ENCODE peak calls at places on chromosomes 2 and 18, in four cellular contexts. One of them, this sample, is unnamed.

GRCh38 chr2:148538375-148538774 is 106.2 kb upstream of the EPC2 start:
- DNase-seq in activated CD4-positive, alpha-beta T cell treated with anti-CD3 and anti-CD28 coated beads, Interleukin-2, amount 10 ng/mL, durations not matched to agents 7 days and 5 days: no peak
- DNase-seq in H4: no peak
- DNase-seq in neural progenitor cell: no peak
- DNase-seq in this sample: no peak

GRCh38 chr2:134372141-134372540 is 118.3 kb downstream of the MGAT5 start:
- DNase-seq in H4: no peak
- DNase-seq in neural progenitor cell: no peak
- DNase-seq in activated CD4-positive, alpha-beta T cell treated with anti-CD3 and anti-CD28 coated beads, Interleukin-2, amount 10 ng/mL, durations not matched to agents 7 days and 5 days: no peak
- DNase-seq in this sample: no peak

GRCh38 chr18:78319934-78320333 is 659.7 kb upstream of the SALL3 start:
- DNase-seq in neural progenitor cell: no peak
- DNase-seq in activated CD4-positive, alpha-beta T cell treated with anti-CD3 and anti-CD28 coated beads, Interleukin-2, amount 10 ng/mL, durations not matched to agents 7 days and 5 days: no peak
- DNase-seq in H4: no peak
- DNase-seq in this sample: no peak

GRCh38 chr2:229195346-229195947 is 75.6 kb downstream of the PID1 start:
- DNase-seq in neural progenitor cell: no peak
- DNase-seq in H4: no peak
- DNase-seq in activated CD4-positive, alpha-beta T cell treated with anti-CD3 and anti-CD28 coated beads, Interleukin-2, amount 10 ng/mL, durations not matched to agents 7 days and 5 days: no peak
- DNase-seq in this sample: no peak

GRCh38 chr2:99420751-99421299 is 69.0 kb downstream of the REV1 start:
- DNase-seq in H4: no peak
- DNase-seq in neural progenitor cell: no peak
- DNase-seq in activated CD4-positive, alpha-beta T cell treated with anti-CD3 and anti-CD28 coated beads, Interleukin-2, amount 10 ng/mL, durations not matched to agents 7 days and 5 days: no peak
- DNase-seq in this sample: no peak

GRCh38 chr2:227295806-227296205 is 29.2 kb upstream of the MFF start:
- DNase-seq in neural progenitor cell: no peak
- DNase-seq in H4: no peak
- DNase-seq in activated CD4-positive, alpha-beta T cell treated with anti-CD3 and anti-CD28 coated beads, Interleukin-2, amount 10 ng/mL, durations not matched to agents 7 days and 5 days: no peak
- DNase-seq in this sample: no peak

GRCh38 chr2:28610583-28611201 is 114.8 kb downstream of the PLB1 start:
- DNase-seq in neural progenitor cell: no peak
- DNase-seq in activated CD4-positive, alpha-beta T cell treated with anti-CD3 and anti-CD28 coated beads, Interleukin-2, amount 10 ng/mL, durations not matched to agents 7 days and 5 days: no peak
- DNase-seq in H4: peak
- DNase-seq in this sample: no peak

GRCh38 chr18:23828426-23828825 is 139.2 kb downstream of the LAMA3 start:
- DNase-seq in H4: peak
- DNase-seq in neural progenitor cell: no peak
- DNase-seq in activated CD4-positive, alpha-beta T cell treated with anti-CD3 and anti-CD28 coated beads, Interleukin-2, amount 10 ng/mL, durations not matched to agents 7 days and 5 days: peak
- DNase-seq in this sample: no peak

GRCh38 chr2:240438810-240439697 is 3.6 kb downstream of the GPC1 start:
- DNase-seq in activated CD4-positive, alpha-beta T cell treated with anti-CD3 and anti-CD28 coated beads, Interleukin-2, amount 10 ng/mL, durations not matched to agents 7 days and 5 days: no peak
- DNase-seq in H4: no peak
- DNase-seq in neural progenitor cell: no peak
- DNase-seq in this sample: no peak

GRCh38 chr2:157327200-157327599 is 1.6 kb upstream of the ERMN start:
- DNase-seq in neural progenitor cell: no peak
- DNase-seq in activated CD4-positive, alpha-beta T cell treated with anti-CD3 and anti-CD28 coated beads, Interleukin-2, amount 10 ng/mL, durations not matched to agents 7 days and 5 days: no peak
- DNase-seq in H4: no peak
- DNase-seq in this sample: no peak

GRCh38 chr2:65430515-65431416 is 1.6 kb downstream of the SPRED2 start:
- DNase-seq in H4: peak
- DNase-seq in neural progenitor cell: peak
- DNase-seq in activated CD4-positive, alpha-beta T cell treated with anti-CD3 and anti-CD28 coated beads, Interleukin-2, amount 10 ng/mL, durations not matched to agents 7 days and 5 days: peak
- DNase-seq in this sample: peak

GRCh38 chr2:237048595-237048994 is 37.1 kb upstream of the COPS8 start:
- DNase-seq in H4: no peak
- DNase-seq in activated CD4-positive, alpha-beta T cell treated with anti-CD3 and anti-CD28 coated beads, Interleukin-2, amount 10 ng/mL, durations not matched to agents 7 days and 5 days: no peak
- DNase-seq in neural progenitor cell: no peak
- DNase-seq in this sample: no peak

GRCh38 chr2:219446101-219446504 is 11.5 kb downstream of the SPEG start:
- DNase-seq in activated CD4-positive, alpha-beta T cell treated with anti-CD3 and anti-CD28 coated beads, Interleukin-2, amount 10 ng/mL, durations not matched to agents 7 days and 5 days: no peak
- DNase-seq in H4: no peak
- DNase-seq in neural progenitor cell: peak
- DNase-seq in this sample: peak

GRCh38 chr2:142796161-142796560 is 81.3 kb upstream of the KYNU start:
- DNase-seq in neural progenitor cell: no peak
- DNase-seq in activated CD4-positive, alpha-beta T cell treated with anti-CD3 and anti-CD28 coated beads, Interleukin-2, amount 10 ng/mL, durations not matched to agents 7 days and 5 days: no peak
- DNase-seq in H4: peak
- DNase-seq in this sample: peak

GRCh38 chr2:8692783-8693768 is 11.2 kb downstream of the ID2 start:
- DNase-seq in H4: no peak
- DNase-seq in activated CD4-positive, alpha-beta T cell treated with anti-CD3 and anti-CD28 coated beads, Interleukin-2, amount 10 ng/mL, durations not matched to agents 7 days and 5 days: peak
- DNase-seq in neural progenitor cell: peak
- DNase-seq in this sample: peak

GRCh38 chr2:200352631-200353030 is 46.1 kb downstream of the SPATS2L start:
- DNase-seq in H4: no peak
- DNase-seq in neural progenitor cell: peak
- DNase-seq in activated CD4-positive, alpha-beta T cell treated with anti-CD3 and anti-CD28 coated beads, Interleukin-2, amount 10 ng/mL, durations not matched to agents 7 days and 5 days: no peak
- DNase-seq in this sample: no peak